ENCODE peak calls at places on chromosome 4, in four cellular contexts. K, N, O and M are unnamed samples.

GRCh38 chr4:66475596-66475995 is 805.3 kb upstream of the EPHA5 start:
- DNase-seq in K (no peak), N (no peak), O (no peak), M (no peak)

GRCh38 chr4:156677136-156677535 is 294.5 kb downstream of the PDGFC start:
- DNase-seq in K (peak), N (no peak), O (no peak), M (no peak)

GRCh38 chr4:119587796-119588195 is 40.8 kb downstream of the PDE5A start:
- DNase-seq in K (no peak), N (no peak), O (no peak), M (no peak)

GRCh38 chr4:169663894-169664293 is 43.5 kb downstream of the CLCN3 start:
- DNase-seq in K (peak), N (no peak), O (no peak), M (no peak)

GRCh38 chr4:150078996-150079581 is 844 bp downstream of the DCLK2 start:
- DNase-seq in K (peak), N (peak), O (no peak), M (peak)

GRCh38 chr4:127352220-127352619 is 280.5 kb upstream of the INTU start:
- DNase-seq in K (peak), N (no peak), O (no peak), M (no peak)

GRCh38 chr4:151624606-151625565 is 135.9 kb downstream of the GATB start:
- DNase-seq in K (no peak), N (no peak), O (no peak), M (no peak)

GRCh38 chr4:163161536-163162205 is 5.0 kb downstream of the NAF1 start:
- DNase-seq in K (peak), N (no peak), O (no peak), M (no peak)

GRCh38 chr4:65865489-65865888 is 195.2 kb upstream of the EPHA5 start:
- DNase-seq in K (peak), N (no peak), O (no peak), M (no peak)

GRCh38 chr4:185254434-185254833 is 45.0 kb downstream of the SNX25 start:
- DNase-seq in K (peak), N (no peak), O (no peak), M (no peak)

GRCh38 chr4:51930557-51930956 is 87.6 kb downstream of the DCUN1D4 start:
- DNase-seq in K (peak), N (no peak), O (no peak), M (no peak)

GRCh38 chr4:119841361-119841760 is 212.8 kb upstream of the PDE5A start:
- DNase-seq in K (no peak), N (no peak), O (no peak), M (no peak)

GRCh38 chr4:137768196-137768595 is 235.9 kb upstream of the PCDH18 start:
- DNase-seq in K (peak), N (no peak), O (no peak), M (no peak)

GRCh38 chr4:147741190-147741788 is 9.4 kb downstream of the ARHGAP10 start:
- DNase-seq in K (no peak), N (no peak), O (no peak), M (no peak)

GRCh38 chr4:127732623-127733199 is 2.5 kb downstream of the SLC25A31 start:
- DNase-seq in K (peak), N (no peak), O (peak), M (no peak)

GRCh38 chr4:8090312-8090711 is 68.3 kb downstream of the ABLIM2 start:
- DNase-seq in K (no peak), N (no peak), O (no peak), M (peak)

GRCh38 chr4:168511780-168512467 is 15.1 kb downstream of the PALLD start:
- DNase-seq in K (no peak), N (no peak), O (no peak), M (no peak)

GRCh38 chr4:147994076-147994475 is 262.2 kb downstream of the ARHGAP10 start:
- DNase-seq in K (no peak), N (no peak), O (no peak), M (no peak)

GRCh38 chr4:153535735-153536494 is 69.8 kb downstream of the TMEM131L start:
- DNase-seq in K (no peak), N (no peak), O (no peak), M (no peak)
- TF ChIP-seq CTCF in K (no peak), N (no peak), O (peak), M (peak)

GRCh38 chr4:70839537-70840093 is at the start of gene GRSF1:
- DNase-seq in K (peak), N (peak), O (peak), M (peak)
- TF ChIP-seq CTCF in K (no peak), N (peak), O (no peak), M (peak)

DNA sequence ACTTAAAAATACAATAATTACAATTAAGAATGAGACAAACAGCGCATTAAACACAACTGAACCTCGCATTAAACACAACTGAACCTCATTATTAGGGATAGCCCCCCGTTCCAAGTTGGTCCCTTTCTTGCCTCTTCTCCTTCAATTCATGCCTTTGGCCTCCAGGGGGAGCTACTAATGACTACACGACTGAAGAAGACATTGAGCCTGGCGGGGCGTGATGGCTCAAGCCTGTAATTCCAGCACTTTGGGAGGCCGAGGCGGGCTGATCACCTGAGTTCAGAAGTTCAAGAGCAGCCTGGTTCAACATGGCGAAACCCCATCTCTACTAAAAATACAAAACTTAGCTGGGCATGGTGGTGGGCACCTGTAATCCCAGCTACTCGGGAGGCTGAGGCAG is 56.4 kb upstream of the NWD2 start:
- DNase-seq in K (no peak), N (no peak), O (no peak), M (no peak)
- TF ChIP-seq CTCF in K (no peak), N (no peak), O (peak), M (peak)

DNA sequence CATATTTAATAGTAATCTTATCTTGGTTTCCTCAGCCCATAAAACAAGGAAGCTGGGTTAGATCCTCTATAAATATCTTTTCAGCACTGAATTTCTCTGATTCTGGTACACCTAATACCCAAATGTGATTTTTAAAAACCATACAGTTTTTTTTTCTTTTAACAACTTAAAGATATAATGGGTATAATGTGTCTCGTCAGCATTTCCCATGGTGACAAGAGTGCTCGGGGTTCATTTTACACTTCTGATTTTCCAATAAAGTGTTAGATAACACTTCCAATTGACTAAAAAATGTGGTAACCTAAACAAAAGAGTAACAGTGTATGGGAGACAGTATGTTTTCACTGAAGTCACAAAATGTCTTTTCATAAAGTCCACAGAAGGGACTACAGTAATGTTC is 693.4 kb upstream of the TENM3 start:
- DNase-seq in K (no peak), N (no peak), O (no peak), M (no peak)
- TF ChIP-seq CTCF in K (no peak), N (no peak), O (no peak), M (no peak)

DNA sequence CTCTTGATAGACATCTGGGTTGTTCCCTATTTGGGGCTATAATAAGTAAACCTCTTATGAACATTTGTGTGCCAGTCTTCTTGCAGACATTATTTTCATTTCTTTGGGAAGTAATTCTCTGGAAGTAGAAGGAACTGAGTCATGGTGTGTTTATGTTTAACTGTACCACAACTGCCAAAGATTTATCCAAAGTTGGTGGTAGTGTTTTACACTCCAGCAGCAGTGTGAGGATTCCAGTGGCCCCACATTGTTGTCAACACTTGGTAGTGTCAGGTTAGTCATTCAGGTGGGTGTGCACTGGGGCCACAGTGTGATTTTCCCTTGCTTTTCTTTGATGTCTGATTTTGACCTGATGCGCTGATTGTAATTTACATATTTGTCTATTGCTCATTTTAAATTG is 5.0 kb upstream of the UVSSA start:
- DNase-seq in K (peak), N (no peak), O (no peak), M (no peak)
- TF ChIP-seq CTCF in K (no peak), N (no peak), O (no peak), M (no peak)

DNA sequence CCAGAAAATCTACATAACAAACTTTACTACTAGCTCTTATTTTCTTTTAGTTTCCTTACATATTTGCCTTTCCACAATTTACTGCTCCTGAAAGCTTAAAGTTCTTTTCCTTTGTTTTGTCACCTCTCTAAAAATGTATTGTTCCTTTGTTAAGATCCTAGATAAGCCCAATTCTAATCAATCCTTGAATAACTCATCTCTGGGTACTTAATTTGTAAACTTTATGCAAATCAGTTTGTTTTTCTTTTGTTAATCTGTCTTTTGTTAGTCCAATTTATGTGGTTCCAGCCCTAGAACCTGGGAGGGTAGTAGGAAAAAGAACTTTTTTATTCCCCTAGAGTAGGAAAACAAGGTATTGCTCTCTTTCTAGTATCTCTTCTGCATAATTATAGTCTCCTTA is 444.7 kb downstream of the PCDH10 start:
- DNase-seq in K (no peak), N (no peak), O (no peak), M (no peak)
- TF ChIP-seq CTCF in K (no peak), N (no peak), O (no peak), M (no peak)

GRCh38 chr4:144861471-144861870 is 215.5 kb downstream of the HHIP start:
- DNase-seq in K (no peak), N (no peak), O (no peak), M (no peak)
- TF ChIP-seq CTCF in K (no peak), N (no peak), O (no peak), M (no peak)

GRCh38 chr4:78032929-78033328 is 24.2 kb upstream of the FRAS1 start:
- DNase-seq in K (no peak), N (no peak), O (no peak), M (no peak)
- TF ChIP-seq CTCF in K (no peak), N (no peak), O (no peak), M (no peak)